ENCODE peak calls at places on chromosomes 5 and 9, in seven cellular contexts. One of them, this sample, is unnamed.

GRCh38 chr9:72599874-72600534 is 78.6 kb downstream of the TMC1 start:
- DNase-seq in H1: no peak
- DNase-seq in HCT116: no peak
- DNase-seq in GM12878: no peak
- DNase-seq in K562: no peak
- DNase-seq in HepG2: no peak
- DNase-seq in SK-N-SH: no peak
- DNase-seq in this sample: peak; percentile 28

GRCh38 chr5:172618574-172619365 is 22.3 kb upstream of the NEURL1B start:
- DNase-seq in H1: no peak
- DNase-seq in HCT116: no peak
- DNase-seq in GM12878: no peak
- DNase-seq in K562: no peak
- DNase-seq in HepG2: no peak
- DNase-seq in SK-N-SH: no peak
- DNase-seq in this sample: no peak

GRCh38 chr5:151234476-151235238 is 10.8 kb upstream of the CCDC69 start:
- DNase-seq in H1: no peak
- DNase-seq in HCT116: no peak
- DNase-seq in GM12878: no peak
- DNase-seq in K562: no peak
- DNase-seq in HepG2: peak; percentile 85
- DNase-seq in SK-N-SH: no peak
- DNase-seq in this sample: peak; percentile 26

GRCh38 chr9:97696823-97697601 is at the start of gene XPA:
- DNase-seq in H1: peak; percentile 96
- DNase-seq in HCT116: peak; percentile 87
- DNase-seq in GM12878: peak; percentile 80
- DNase-seq in K562: peak; percentile 98
- DNase-seq in HepG2: peak; percentile 92
- DNase-seq in SK-N-SH: peak; percentile 99
- DNase-seq in this sample: peak; percentile 88

GRCh38 chr5:95446009-95446408 is 54.8 kb downstream of the FAM81B start:
- DNase-seq in H1: no peak
- DNase-seq in HCT116: peak; percentile 10
- DNase-seq in GM12878: no peak
- DNase-seq in K562: peak; percentile 33
- DNase-seq in HepG2: no peak
- DNase-seq in SK-N-SH: no peak
- DNase-seq in this sample: no peak

GRCh38 chr9:37956904-37957663 is 53.2 kb upstream of the SLC25A51 start:
- DNase-seq in H1: no peak
- DNase-seq in HCT116: no peak
- DNase-seq in GM12878: no peak
- DNase-seq in K562: peak; percentile 81
- DNase-seq in HepG2: no peak
- DNase-seq in SK-N-SH: no peak
- DNase-seq in this sample: no peak

GRCh38 chr5:120251898-120252297 is 212.2 kb upstream of the PRR16 start:
- DNase-seq in H1: no peak
- DNase-seq in HCT116: no peak
- DNase-seq in GM12878: no peak
- DNase-seq in K562: no peak
- DNase-seq in HepG2: no peak
- DNase-seq in SK-N-SH: no peak
- DNase-seq in this sample: no peak

GRCh38 chr9:124013263-124014211 is 2.0 kb downstream of the LHX2 start:
- DNase-seq in H1: peak; percentile 74
- DNase-seq in HCT116: no peak
- DNase-seq in GM12878: no peak
- DNase-seq in K562: no peak
- DNase-seq in HepG2: no peak
- DNase-seq in SK-N-SH: no peak
- DNase-seq in this sample: no peak

GRCh38 chr5:16600397-16600796 is 16.4 kb downstream of the RETREG1 start:
- DNase-seq in H1: no peak
- DNase-seq in HCT116: no peak
- DNase-seq in GM12878: no peak
- DNase-seq in K562: no peak
- DNase-seq in HepG2: no peak
- DNase-seq in SK-N-SH: peak; percentile 75
- DNase-seq in this sample: no peak

GRCh38 chr5:64206653-64207052 is 41.0 kb downstream of the RNF180 start:
- DNase-seq in H1: no peak
- DNase-seq in HCT116: no peak
- DNase-seq in GM12878: no peak
- DNase-seq in K562: no peak
- DNase-seq in HepG2: no peak
- DNase-seq in SK-N-SH: no peak
- DNase-seq in this sample: no peak

GRCh38 chr9:28801144-28801799 is 1228.0 kb upstream of the C9orf72 start:
- DNase-seq in H1: no peak
- DNase-seq in HCT116: no peak
- DNase-seq in GM12878: no peak
- DNase-seq in K562: no peak
- DNase-seq in HepG2: no peak
- DNase-seq in SK-N-SH: no peak
- DNase-seq in this sample: no peak

GRCh38 chr5:92328584-92329259 is 945.6 kb upstream of the ARRDC3 start:
- DNase-seq in H1: no peak
- DNase-seq in HCT116: no peak
- DNase-seq in GM12878: no peak
- DNase-seq in K562: no peak
- DNase-seq in HepG2: no peak
- DNase-seq in SK-N-SH: no peak
- DNase-seq in this sample: no peak

GRCh38 chr5:135886136-135886535 is 9.5 kb downstream of the IL9 start:
- DNase-seq in H1: no peak
- DNase-seq in HCT116: no peak
- DNase-seq in GM12878: no peak
- DNase-seq in K562: no peak
- DNase-seq in HepG2: no peak
- DNase-seq in SK-N-SH: no peak
- DNase-seq in this sample: no peak

GRCh38 chr9:136044207-136044970 is 50.7 kb downstream of the NACC2 start:
- DNase-seq in H1: no peak
- DNase-seq in HCT116: no peak
- DNase-seq in GM12878: no peak
- DNase-seq in K562: no peak
- DNase-seq in HepG2: no peak
- DNase-seq in SK-N-SH: peak; percentile 17
- DNase-seq in this sample: no peak

GRCh38 chr5:1462358-1462757 is 17.1 kb upstream of the SLC6A3 start:
- DNase-seq in H1: no peak
- DNase-seq in HCT116: no peak
- DNase-seq in GM12878: no peak
- DNase-seq in K562: no peak
- DNase-seq in HepG2: no peak
- DNase-seq in SK-N-SH: peak; percentile 88
- DNase-seq in this sample: no peak

GRCh38 chr5:141941307-141941706 is 16.7 kb downstream of the PCDH12 start:
- DNase-seq in H1: no peak
- DNase-seq in HCT116: no peak
- DNase-seq in GM12878: no peak
- DNase-seq in K562: no peak
- DNase-seq in HepG2: no peak
- DNase-seq in SK-N-SH: no peak
- DNase-seq in this sample: no peak

GRCh38 chr9:30982301-30982700 is 1402.1 kb upstream of the ACO1 start:
- DNase-seq in H1: no peak
- DNase-seq in HCT116: no peak
- DNase-seq in GM12878: no peak
- DNase-seq in K562: no peak
- DNase-seq in HepG2: no peak
- DNase-seq in SK-N-SH: no peak
- DNase-seq in this sample: no peak

GRCh38 chr5:176632777-176633176 is 2.3 kb downstream of the EIF4E1B start:
- DNase-seq in H1: no peak
- DNase-seq in HCT116: no peak
- DNase-seq in GM12878: no peak
- DNase-seq in K562: no peak
- DNase-seq in HepG2: no peak
- DNase-seq in SK-N-SH: no peak
- DNase-seq in this sample: no peak

GRCh38 chr5:24365406-24365805 is 279.4 kb downstream of the CDH10 start:
- DNase-seq in H1: no peak
- DNase-seq in HCT116: no peak
- DNase-seq in GM12878: no peak
- DNase-seq in K562: no peak
- DNase-seq in HepG2: no peak
- DNase-seq in SK-N-SH: no peak
- DNase-seq in this sample: no peak

GRCh38 chr5:44727100-44727499 is 81.6 kb upstream of the MRPS30 start:
- DNase-seq in H1: no peak
- DNase-seq in HCT116: no peak
- DNase-seq in GM12878: no peak
- DNase-seq in K562: no peak
- DNase-seq in HepG2: no peak
- DNase-seq in SK-N-SH: no peak
- DNase-seq in this sample: no peak

GRCh38 chr5:74081126-74081525 is 455.1 kb downstream of the ARHGEF28 start:
- DNase-seq in H1: no peak
- DNase-seq in HCT116: no peak
- DNase-seq in GM12878: no peak
- DNase-seq in K562: no peak
- DNase-seq in HepG2: no peak
- DNase-seq in SK-N-SH: no peak
- DNase-seq in this sample: no peak
- TF ChIP-seq JUND in H1: no peak
- TF ChIP-seq JUND in HCT116: no peak
- TF ChIP-seq JUND in GM12878: no peak
- TF ChIP-seq JUND in K562: no peak
- TF ChIP-seq JUND in HepG2: no peak
- TF ChIP-seq JUND in SK-N-SH: no peak
- TF ChIP-seq JUND in this sample: no peak

GRCh38 chr9:96449522-96449843 is 486 bp upstream of the HABP4 start:
- DNase-seq in H1: no peak
- DNase-seq in HCT116: no peak
- DNase-seq in GM12878: no peak
- DNase-seq in K562: no peak
- DNase-seq in HepG2: no peak
- DNase-seq in SK-N-SH: no peak
- DNase-seq in this sample: no peak
- TF ChIP-seq JUND in H1: no peak
- TF ChIP-seq JUND in HCT116: no peak
- TF ChIP-seq JUND in GM12878: no peak
- TF ChIP-seq JUND in K562: no peak
- TF ChIP-seq JUND in HepG2: no peak
- TF ChIP-seq JUND in SK-N-SH: no peak
- TF ChIP-seq JUND in this sample: no peak

DNA sequence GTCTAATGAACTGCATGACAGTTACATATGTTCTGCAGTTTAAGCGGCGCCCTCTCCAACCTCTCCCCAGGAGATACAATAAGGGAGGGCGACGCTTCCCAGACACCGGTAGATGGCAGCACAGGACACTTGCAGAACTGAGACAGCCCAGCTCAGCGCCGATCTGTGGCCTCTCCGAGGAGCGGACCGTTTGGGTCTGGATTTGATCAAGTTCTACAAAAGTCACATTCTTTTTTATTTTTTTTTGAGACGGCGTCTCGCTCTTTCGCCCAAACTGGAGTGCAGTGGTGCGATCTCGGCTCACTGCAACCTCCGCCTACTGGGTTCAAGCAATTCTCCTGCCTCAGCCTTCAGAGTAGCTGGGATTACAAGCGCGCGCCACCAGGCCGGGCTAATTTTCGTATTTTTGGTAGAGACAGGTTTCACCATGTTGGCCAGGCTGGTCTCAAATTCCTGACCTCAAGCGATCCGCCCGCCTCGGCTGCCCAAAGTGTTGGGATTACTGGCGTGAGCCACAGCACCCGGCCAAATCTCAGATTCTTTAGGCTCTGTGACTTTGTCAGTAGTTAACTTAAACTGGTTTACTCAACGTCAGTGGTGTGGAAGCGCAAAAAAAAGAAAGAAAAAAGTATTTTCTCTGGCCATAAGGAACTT is 1.4 kb upstream of the ATOSB start:
- DNase-seq in H1: peak; percentile 87
- DNase-seq in HCT116: peak; percentile 86
- DNase-seq in GM12878: no peak
- DNase-seq in K562: peak; percentile 92
- DNase-seq in HepG2: peak; percentile 86
- DNase-seq in SK-N-SH: peak; percentile 81
- DNase-seq in this sample: peak; percentile 93
- TF ChIP-seq JUND in H1: no peak
- TF ChIP-seq JUND in HCT116: no peak
- TF ChIP-seq JUND in GM12878: no peak
- TF ChIP-seq JUND in K562: no peak
- TF ChIP-seq JUND in HepG2: no peak
- TF ChIP-seq JUND in SK-N-SH: no peak
- TF ChIP-seq JUND in this sample: no peak

GRCh38 chr5:168895295-168896019 is 316.3 kb upstream of the PANK3 start:
- DNase-seq in H1: no peak
- DNase-seq in HCT116: no peak
- DNase-seq in GM12878: no peak
- DNase-seq in K562: no peak
- DNase-seq in HepG2: no peak
- DNase-seq in SK-N-SH: peak; percentile 41
- DNase-seq in this sample: no peak

GRCh38 chr5:168899673-168900072 is 320.5 kb upstream of the PANK3 start:
- DNase-seq in H1: no peak
- DNase-seq in HCT116: no peak
- DNase-seq in GM12878: no peak
- DNase-seq in K562: no peak
- DNase-seq in HepG2: no peak
- DNase-seq in SK-N-SH: no peak
- DNase-seq in this sample: no peak

GRCh38 chr5:168899264-168899663 is 320.1 kb upstream of the PANK3 start:
- DNase-seq in H1: no peak
- DNase-seq in HCT116: no peak
- DNase-seq in GM12878: no peak
- DNase-seq in K562: no peak
- DNase-seq in HepG2: no peak
- DNase-seq in SK-N-SH: no peak
- DNase-seq in this sample: no peak

GRCh38 chr5:168897387-168898122 is 318.4 kb upstream of the PANK3 start:
- DNase-seq in H1: no peak
- DNase-seq in HCT116: no peak
- DNase-seq in GM12878: no peak
- DNase-seq in K562: no peak
- DNase-seq in HepG2: no peak
- DNase-seq in SK-N-SH: no peak
- DNase-seq in this sample: no peak

DNA sequence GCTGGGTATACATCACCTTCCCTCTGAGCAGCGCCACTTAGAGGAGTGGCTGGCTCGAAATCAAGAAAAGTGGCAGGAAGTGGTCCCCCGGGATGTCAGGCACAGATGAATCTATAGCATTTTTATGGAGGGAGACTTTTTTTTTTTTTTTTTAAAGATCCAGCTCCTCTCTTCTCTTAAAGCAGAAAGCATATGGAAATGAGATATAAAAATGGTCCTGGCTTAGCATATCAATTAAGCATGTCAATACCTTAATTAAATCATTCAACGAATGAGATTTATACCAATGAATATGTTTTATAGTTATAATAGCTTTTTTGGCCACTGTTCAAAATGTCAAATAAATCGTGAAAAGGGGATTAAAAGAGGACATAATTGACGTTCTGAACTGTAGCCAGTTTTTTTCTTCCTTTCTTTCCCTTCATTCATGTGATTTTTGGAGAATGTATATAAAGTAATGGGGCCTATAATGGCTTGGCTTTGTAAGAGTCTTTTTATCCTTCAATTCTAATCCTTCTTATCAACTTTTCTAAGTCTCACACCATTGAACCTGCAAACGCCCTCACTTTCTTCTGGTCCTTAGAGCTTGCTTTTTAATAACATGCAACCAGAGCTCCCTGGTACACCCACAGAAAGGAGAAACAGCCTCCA is 319.2 kb upstream of the PANK3 start:
- DNase-seq in H1: no peak
- DNase-seq in HCT116: no peak
- DNase-seq in GM12878: no peak
- DNase-seq in K562: no peak
- DNase-seq in HepG2: no peak
- DNase-seq in SK-N-SH: peak; percentile 53
- DNase-seq in this sample: no peak
- TF ChIP-seq JUND in H1: no peak
- TF ChIP-seq JUND in HCT116: no peak
- TF ChIP-seq JUND in GM12878: no peak
- TF ChIP-seq JUND in K562: no peak
- TF ChIP-seq JUND in HepG2: no peak
- TF ChIP-seq JUND in SK-N-SH: no peak
- TF ChIP-seq JUND in this sample: no peak

This sample was measured in T47D.